ENCODE peak calls at places on chromosomes 1 and 21, in seven cellular contexts. J is AG04450, F is pancreas, L is brain microvascular endothelial cell, I is AG10803, X is BE2C, H is MM.1S. W is an unnamed sample.

GRCh38 chr1:39081266-39082139 is 55.4 kb downstream of the NDUFS5 start:
- DNase-seq in J (no peak), F (no peak), L (no peak), I (no peak), X (peak), H (no peak), W (no peak)

GRCh38 chr1:172821609-172822274 is 162.8 kb downstream of the FASLG start:
- DNase-seq in J (peak), F (no peak), L (peak), I (peak), X (peak), H (no peak), W (no peak)

GRCh38 chr1:27044613-27045091 is 32.0 kb upstream of the TENT5B start:
- DNase-seq in J (peak), F (peak), L (peak), I (peak), X (peak), H (peak), W (no peak)

GRCh38 chr1:87333692-87334347 is 5.1 kb downstream of the LMO4 start:
- DNase-seq in J (no peak), F (no peak), L (no peak), I (no peak), X (no peak), H (peak), W (no peak)

GRCh38 chr1:97797403-97798183 is 123.2 kb downstream of the DPYD start:
- DNase-seq in J (no peak), F (no peak), L (peak), I (peak), X (no peak), H (no peak), W (peak)

GRCh38 chr21:33267250-33267649 is 1.1 kb downstream of the IL10RB start:
- DNase-seq in J (no peak), F (no peak), L (no peak), I (no peak), X (no peak), H (no peak), W (no peak)

GRCh38 chr1:2985121-2985561 is 36.1 kb upstream of the ACTRT2 start:
- DNase-seq in J (no peak), F (no peak), L (no peak), I (no peak), X (no peak), H (no peak), W (no peak)

GRCh38 chr1:235908742-235909520 is 42.2 kb upstream of the LYST start:
- DNase-seq in J (peak), F (no peak), L (peak), I (peak), X (no peak), H (no peak), W (peak)

GRCh38 chr1:227768640-227769039 is 33.4 kb downstream of the SNAP47 start:
- DNase-seq in J (no peak), F (no peak), L (no peak), I (no peak), X (no peak), H (no peak), W (no peak)

GRCh38 chr21:17921579-17922530 is 102.7 kb upstream of the C21orf91 start:
- DNase-seq in J (peak), F (peak), L (peak), I (peak), X (peak), H (no peak), W (no peak)

GRCh38 chr1:46131093-46131492 is 1.3 kb downstream of the PIK3R3 start:
- DNase-seq in J (no peak), F (no peak), L (no peak), I (no peak), X (no peak), H (no peak), W (no peak)

GRCh38 chr1:177909416-177909815 is 60.4 kb downstream of the SEC16B start:
- DNase-seq in J (no peak), F (no peak), L (no peak), I (no peak), X (no peak), H (no peak), W (no peak)

GRCh38 chr1:180842052-180842451 is 70.6 kb upstream of the KIAA1614 start:
- DNase-seq in J (peak), F (no peak), L (peak), I (peak), X (no peak), H (no peak), W (peak)

GRCh38 chr1:224726783-224727182 is 110.7 kb downstream of the CNIH3 start:
- DNase-seq in J (peak), F (no peak), L (peak), I (peak), X (no peak), H (no peak), W (peak)

GRCh38 chr1:168321945-168322344 is 41.3 kb downstream of the TBX19 start:
- DNase-seq in J (no peak), F (no peak), L (peak), I (peak), X (no peak), H (peak), W (peak)

GRCh38 chr21:45064091-45064490 is 10.3 kb upstream of the ADARB1 start:
- DNase-seq in J (no peak), F (no peak), L (no peak), I (no peak), X (no peak), H (no peak), W (no peak)

GRCh38 chr1:40059960-40060337 is 19.4 kb downstream of the CAP1 start:
- DNase-seq in J (no peak), F (no peak), L (no peak), I (no peak), X (no peak), H (no peak), W (no peak)

GRCh38 chr1:29641921-29642320 is 405.6 kb downstream of the PTPRU start:
- DNase-seq in J (no peak), F (no peak), L (no peak), I (no peak), X (no peak), H (no peak), W (no peak)

GRCh38 chr1:241639653-241640148 is 468 bp downstream of the CHML start:
- DNase-seq in J (no peak), F (no peak), L (peak), I (peak), X (peak), H (no peak), W (no peak)

GRCh38 chr1:223844962-223845809 is 561 bp downstream of the TP53BP2 start:
- DNase-seq in J (no peak), F (peak), L (peak), I (peak), X (peak), H (peak), W (peak)

GRCh38 chr21:42315296-42315891 is at the start of gene TFF3:
- DNase-seq in J (no peak), F (peak), L (no peak), I (no peak), X (no peak), H (no peak), W (no peak)

GRCh38 chr1:155125511-155125945 is 2.1 kb upstream of the EFNA1 start:
- DNase-seq in J (no peak), F (no peak), L (no peak), I (no peak), X (no peak), H (no peak), W (no peak)

GRCh38 chr1:113536182-113536780 is 146.0 kb downstream of the MAGI3 start:
- DNase-seq in J (no peak), F (no peak), L (no peak), I (peak), X (no peak), H (no peak), W (no peak)

GRCh38 chr1:240612811-240613210 is 856 bp upstream of the GREM2 start:
- DNase-seq in J (no peak), F (no peak), L (peak), I (no peak), X (no peak), H (no peak), W (no peak)

GRCh38 chr1:240613353-240614142 is 1.6 kb upstream of the GREM2 start:
- DNase-seq in J (no peak), F (no peak), L (no peak), I (peak), X (no peak), H (peak), W (no peak)

GRCh38 chr1:240611228-240611618 is 732 bp downstream of the GREM2 start:
- DNase-seq in J (no peak), F (no peak), L (no peak), I (no peak), X (no peak), H (peak), W (no peak)

GRCh38 chr1:240609527-240610060 is 2.4 kb downstream of the GREM2 start:
- DNase-seq in J (no peak), F (no peak), L (no peak), I (no peak), X (no peak), H (no peak), W (no peak)

DNA sequence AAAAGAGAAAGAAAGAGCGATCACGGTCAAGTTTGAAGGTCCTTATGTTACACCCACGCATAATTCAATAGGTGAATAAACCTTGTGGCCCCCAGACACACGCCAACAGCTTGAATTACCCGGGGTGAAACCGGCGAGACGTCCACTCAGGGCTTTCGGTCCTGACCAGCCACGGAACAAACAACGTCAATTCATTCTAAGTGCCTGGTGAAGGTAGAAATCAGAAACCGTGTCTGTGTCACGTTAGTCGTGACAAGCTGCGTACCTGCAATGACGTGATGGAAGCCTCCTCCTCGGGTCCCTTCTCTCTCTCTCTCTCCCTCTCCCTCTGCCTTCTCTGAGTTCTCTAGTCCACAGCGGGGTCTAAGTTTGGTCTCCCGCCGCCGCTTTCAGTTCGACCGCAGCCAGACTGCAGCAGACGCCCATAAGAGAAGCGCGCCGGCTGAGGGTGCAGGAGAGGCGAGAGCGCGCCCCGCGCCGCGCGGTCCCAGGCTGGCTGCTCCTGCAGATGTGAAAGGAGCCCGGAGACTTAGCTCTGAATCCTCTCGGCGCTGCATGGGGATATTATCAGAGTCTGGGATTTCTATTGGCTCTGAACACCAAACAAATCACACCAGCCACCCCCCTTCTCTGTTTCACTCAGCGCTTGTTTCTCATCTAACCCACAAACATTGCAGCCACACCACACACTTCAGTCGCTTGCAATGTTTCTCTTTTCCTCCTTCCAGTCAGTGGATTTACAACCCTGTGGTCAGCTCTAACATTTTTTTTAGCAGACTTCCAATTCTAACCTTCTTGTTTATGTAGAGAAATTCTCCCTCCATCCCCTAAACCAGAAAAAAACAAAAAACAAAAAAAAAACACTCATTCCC is at the start of gene GREM2:
- DNase-seq in J (peak), F (peak), L (peak), I (peak), X (peak), H (peak), W (peak)
- H3K4me3 ChIP-seq in J (peak), F (no peak), L (peak), I (peak), X (peak), H (peak), W (peak)

GRCh38 chr1:162252209-162252608 is 124.4 kb downstream of the SPATA46 start:
- DNase-seq in J (no peak), F (no peak), L (no peak), I (no peak), X (no peak), H (no peak), W (no peak)
- TF ChIP-seq CTCF in J (no peak), F (no peak), L (no peak), I (no peak), X (no peak), H (no peak), W (no peak)

GRCh38 chr1:41672641-41673313 is 188.3 kb upstream of the EDN2 start:
- DNase-seq in J (peak), F (no peak), L (peak), I (peak), X (no peak), H (no peak), W (no peak)

GRCh38 chr1:41670558-41670957 is 186.1 kb upstream of the EDN2 start:
- DNase-seq in J (no peak), F (no peak), L (peak), I (peak), X (no peak), H (no peak), W (peak)

GRCh38 chr1:41671116-41671755 is 186.8 kb upstream of the EDN2 start:
- DNase-seq in J (no peak), F (no peak), L (no peak), I (no peak), X (no peak), H (no peak), W (no peak)

GRCh38 chr1:41673355-41673754 is 188.9 kb upstream of the EDN2 start:
- DNase-seq in J (no peak), F (no peak), L (no peak), I (peak), X (no peak), H (peak), W (no peak)

DNA sequence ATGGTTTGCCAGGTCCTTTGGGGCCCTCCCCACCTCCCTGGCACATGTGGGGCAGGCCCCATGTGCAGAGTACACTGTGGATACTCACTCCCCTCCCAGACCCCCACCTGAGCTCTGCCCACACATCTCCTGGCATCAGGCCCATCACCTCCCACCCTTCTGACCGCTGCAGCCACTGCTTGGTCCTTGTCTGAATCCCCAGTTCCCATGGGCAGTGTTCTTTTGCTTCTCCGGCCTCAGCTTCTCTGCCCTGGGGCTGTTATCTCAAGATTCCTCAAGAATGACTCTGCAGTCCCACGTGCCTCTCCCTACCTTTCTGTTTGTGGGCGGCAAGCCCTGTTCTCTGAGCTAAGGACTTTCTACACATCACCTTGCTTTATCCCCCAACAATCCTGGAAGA is 187.7 kb upstream of the EDN2 start:
- DNase-seq in J (peak), F (no peak), L (peak), I (peak), X (no peak), H (no peak), W (peak)
- H3K4me3 ChIP-seq in J (no peak), F (no peak), L (no peak), I (no peak), X (no peak), H (no peak), W (no peak)

GRCh38 chr1:41424581-41425118 is 59.8 kb downstream of the EDN2 start:
- DNase-seq in J (no peak), F (no peak), L (no peak), I (peak), X (no peak), H (no peak), W (no peak)

GRCh38 chr1:41426201-41426890 is 58.1 kb downstream of the EDN2 start:
- DNase-seq in J (no peak), F (no peak), L (no peak), I (no peak), X (no peak), H (no peak), W (no peak)

GRCh38 chr1:41425369-41425768 is 59.1 kb downstream of the EDN2 start:
- DNase-seq in J (no peak), F (no peak), L (no peak), I (no peak), X (no peak), H (no peak), W (no peak)

GRCh38 chr1:41422306-41422705 is 61.1 kb downstream of the FOXO6 start:
- DNase-seq in J (no peak), F (no peak), L (no peak), I (no peak), X (no peak), H (no peak), W (no peak)

GRCh38 chr1:41423511-41424191 is 60.8 kb downstream of the EDN2 start:
- DNase-seq in J (no peak), F (no peak), L (no peak), I (no peak), X (peak), H (no peak), W (no peak)
- TF ChIP-seq CTCF in J (peak), F (no peak), L (peak), I (peak), X (peak), H (no peak), W (peak)

GRCh38 chr1:81604982-81605381 is 195.8 kb upstream of the ADGRL2 start:
- DNase-seq in J (no peak), F (no peak), L (no peak), I (no peak), X (no peak), H (no peak), W (no peak)

GRCh38 chr1:81598623-81599022 is 202.1 kb upstream of the ADGRL2 start:
- DNase-seq in J (no peak), F (no peak), L (no peak), I (no peak), X (no peak), H (no peak), W (no peak)

GRCh38 chr1:81597720-81598426 is 202.9 kb upstream of the ADGRL2 start:
- DNase-seq in J (no peak), F (no peak), L (no peak), I (no peak), X (no peak), H (no peak), W (no peak)

GRCh38 chr1:81600363-81600762 is 200.4 kb upstream of the ADGRL2 start:
- DNase-seq in J (no peak), F (no peak), L (no peak), I (no peak), X (peak), H (no peak), W (no peak)

GRCh38 chr1:81600878-81601658 is 199.7 kb upstream of the ADGRL2 start:
- DNase-seq in J (no peak), F (no peak), L (no peak), I (no peak), X (no peak), H (no peak), W (no peak)
- H3K4me3 ChIP-seq in J (no peak), F (no peak), L (no peak), I (no peak), X (no peak), H (no peak), W (no peak)